ENCODE peak calls at places on chromosomes 1 and 21, in ten cellular contexts. I, E, C, A, Z, F, Y, B, Q and H are unnamed samples.

GRCh38 chr1:59164371-59164770 is 132.5 kb upstream of the FGGY start:
- DNase-seq in I (no peak), E (no peak), C (no peak), A (no peak), Z (no peak), F (no peak), Y (no peak), B (no peak), Q (no peak), H (no peak)

GRCh38 chr1:182611326-182611725 is 7.1 kb upstream of the RGS16 start:
- DNase-seq in I (no peak), E (no peak), C (no peak), A (no peak), Z (no peak), F (no peak), Y (no peak), B (no peak), Q (no peak), H (no peak)

GRCh38 chr21:36454079-36454478 is 25.8 kb downstream of the CLDN14 start:
- DNase-seq in I (no peak), E (no peak), C (no peak), A (no peak), Z (no peak), F (no peak), Y (no peak), B (no peak), Q (peak; percentile 90), H (no peak)

GRCh38 chr1:10691740-10692125 is 104.7 kb downstream of the CASZ1 start:
- DNase-seq in I (no peak), E (no peak), C (no peak), A (no peak), Z (no peak), F (no peak), Y (no peak), B (no peak), Q (no peak), H (no peak)

GRCh38 chr1:46342084-46342656 is 1.6 kb downstream of the NSUN4 start:
- DNase-seq in I (no peak), E (no peak), C (peak; percentile 28), A (no peak), Z (peak; percentile 52), F (no peak), Y (peak; percentile 40), B (no peak), Q (no peak), H (no peak)

GRCh38 chr1:3483801-3484444 is 29.5 kb downstream of the ARHGEF16 start:
- DNase-seq in I (no peak), E (no peak), C (peak; percentile 25), A (peak; percentile 55), Z (no peak), F (peak; percentile 62), Y (peak; percentile 80), B (no peak), Q (no peak), H (no peak)

GRCh38 chr1:219151467-219151866 is 22.2 kb upstream of the LYPLAL1 start:
- DNase-seq in I (no peak), E (no peak), C (no peak), A (no peak), Z (no peak), F (no peak), Y (no peak), B (no peak), Q (no peak), H (no peak)

GRCh38 chr1:31727849-31728248 is 24.0 kb upstream of the COL16A1 start:
- DNase-seq in I (no peak), E (no peak), C (no peak), A (no peak), Z (no peak), F (no peak), Y (no peak), B (no peak), Q (no peak), H (no peak)

GRCh38 chr1:173488001-173488400 is 10.9 kb downstream of the PRDX6 start:
- DNase-seq in I (no peak), E (no peak), C (no peak), A (no peak), Z (no peak), F (no peak), Y (no peak), B (no peak), Q (no peak), H (no peak)

GRCh38 chr1:177228721-177229088 is 57.9 kb downstream of the BRINP2 start:
- DNase-seq in I (no peak), E (peak; percentile 19), C (peak; percentile 57), A (no peak), Z (no peak), F (no peak), Y (no peak), B (no peak), Q (no peak), H (no peak)

GRCh38 chr1:5253036-5253435 is 598.6 kb downstream of the AJAP1 start:
- DNase-seq in I (no peak), E (no peak), C (no peak), A (no peak), Z (no peak), F (peak; percentile 29), Y (no peak), B (no peak), Q (no peak), H (peak; percentile 53)

GRCh38 chr1:60832372-60832771 is 250.0 kb upstream of the NFIA start:
- DNase-seq in I (no peak), E (no peak), C (no peak), A (no peak), Z (no peak), F (no peak), Y (no peak), B (no peak), Q (no peak), H (no peak)

GRCh38 chr1:84426376-84426775 is 28.1 kb downstream of the DNASE2B start:
- DNase-seq in I (no peak), E (no peak), C (no peak), A (no peak), Z (no peak), F (no peak), Y (no peak), B (no peak), Q (no peak), H (no peak)

GRCh38 chr1:203190949-203191348 is 4.4 kb upstream of the CHI3L1 start:
- DNase-seq in I (no peak), E (no peak), C (no peak), A (no peak), Z (no peak), F (no peak), Y (no peak), B (no peak), Q (no peak), H (no peak)
- TF ChIP-seq CTCF in I (no peak), E (no peak), C (no peak), A (no peak), Z (no peak), F (no peak), Y (no peak), B (no peak), Q (no peak), H (no peak)

DNA sequence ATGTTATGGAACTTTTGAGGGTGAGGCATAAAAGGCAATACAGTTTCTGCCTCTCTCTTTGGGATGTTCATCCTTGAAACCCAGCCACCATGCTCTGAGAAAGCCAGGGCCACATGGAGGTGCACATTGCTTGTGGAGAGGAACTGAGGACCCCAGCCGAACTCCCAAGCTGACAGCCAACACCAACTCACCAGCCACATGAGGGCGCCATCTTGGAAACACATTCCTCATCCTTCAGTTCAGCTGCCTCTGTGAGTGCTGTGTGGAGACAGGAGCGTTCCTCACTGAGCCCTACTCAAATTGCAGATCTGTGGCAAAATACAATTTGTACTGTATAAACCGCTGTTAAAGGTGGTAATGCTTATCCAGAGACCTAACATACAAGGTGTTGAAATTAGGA is 137.5 kb downstream of the GABPA start:
- DNase-seq in I (no peak), E (no peak), C (no peak), A (no peak), Z (no peak), F (no peak), Y (no peak), B (no peak), Q (no peak), H (no peak)
- TF ChIP-seq CTCF in I (no peak), E (peak; percentile 16), C (no peak), A (no peak), Z (peak; percentile 26), F (no peak), Y (no peak), B (no peak), Q (no peak), H (no peak)

GRCh38 chr1:163561570-163562295 is 240.0 kb downstream of the NUF2 start:
- DNase-seq in I (no peak), E (no peak), C (peak; percentile 8), A (no peak), Z (no peak), F (no peak), Y (no peak), B (no peak), Q (no peak), H (no peak)
- TF ChIP-seq CTCF in I (peak; percentile 43), E (peak; percentile 41), C (no peak), A (peak; percentile 23), Z (peak; percentile 16), F (no peak), Y (peak; percentile 10), B (peak; percentile 64), Q (peak; percentile 48), H (peak; percentile 69)

DNA sequence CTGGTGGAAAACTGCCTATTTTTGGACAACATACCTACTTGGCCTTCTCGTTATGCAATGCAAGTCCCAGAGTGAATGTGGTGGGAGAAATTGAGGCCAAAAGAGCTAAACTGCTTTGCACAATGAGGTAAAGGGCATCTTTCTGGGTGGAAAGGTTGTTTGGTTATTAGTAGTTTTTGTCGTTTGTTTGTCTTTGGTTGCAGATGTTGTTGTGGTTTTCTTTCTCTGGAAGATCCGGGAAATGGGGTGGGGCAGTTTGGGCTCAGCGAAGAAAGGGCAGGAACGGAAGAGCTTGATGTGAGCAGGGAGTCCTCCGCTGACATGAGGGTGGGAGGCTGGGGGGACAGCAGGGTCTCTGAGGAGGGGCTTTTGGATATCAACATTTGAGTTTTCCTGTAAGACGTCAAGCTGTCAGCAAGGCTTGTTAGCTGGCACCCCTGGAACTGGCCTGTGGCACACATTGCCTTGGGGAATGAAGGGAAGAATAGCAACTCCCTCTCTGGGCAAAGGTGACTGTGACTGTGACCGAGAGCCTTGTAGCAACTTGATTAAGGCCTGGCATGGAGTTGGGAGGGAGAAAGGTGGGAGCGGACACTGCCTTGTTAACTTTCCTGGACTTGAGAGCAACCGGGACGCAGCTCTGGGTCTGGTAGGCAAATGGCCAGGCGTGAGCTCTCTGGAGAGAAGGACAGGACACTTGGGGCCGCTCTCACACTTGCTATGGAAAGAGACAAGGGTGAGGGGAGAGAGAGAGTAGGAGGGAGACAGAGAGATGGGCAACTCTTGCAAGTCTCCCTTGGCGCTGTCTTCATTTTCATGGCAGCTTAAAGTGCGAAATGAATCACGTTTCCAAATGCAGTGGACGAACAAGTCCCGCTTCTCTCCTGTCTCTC is 15.4 kb upstream of the OPRD1 start:
- DNase-seq in I (no peak), E (no peak), C (no peak), A (no peak), Z (no peak), F (no peak), Y (no peak), B (no peak), Q (no peak), H (no peak)
- TF ChIP-seq CTCF in I (no peak), E (no peak), C (no peak), A (no peak), Z (no peak), F (no peak), Y (no peak), B (no peak), Q (no peak), H (no peak)

DNA sequence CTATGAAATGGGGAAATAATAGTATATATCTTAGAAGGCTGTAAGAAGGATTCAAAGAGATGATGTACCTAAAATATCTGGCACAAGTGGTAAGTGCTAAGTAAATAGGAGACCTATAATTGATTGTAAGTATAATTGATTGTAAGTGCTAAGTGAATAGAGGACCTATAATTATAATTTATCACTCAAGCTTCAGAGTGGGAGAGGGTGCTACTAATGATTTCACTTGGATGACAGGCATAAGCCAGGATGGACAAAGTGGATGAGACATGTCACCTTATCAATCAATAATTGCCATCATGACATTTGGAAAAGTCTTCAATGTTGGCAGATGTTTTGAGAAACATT is 11.2 kb downstream of the RCAN1 start:
- DNase-seq in I (no peak), E (no peak), C (no peak), A (no peak), Z (no peak), F (no peak), Y (no peak), B (no peak), Q (no peak), H (no peak)
- TF ChIP-seq CTCF in I (no peak), E (no peak), C (no peak), A (no peak), Z (no peak), F (no peak), Y (no peak), B (no peak), Q (no peak), H (no peak)